ENCODE peak calls at places on chromosomes 1 and 21, in six cellular contexts. X is mucosa of descending colon, I is heart left ventricle, N is kidney, V is OCI-LY7, J is pancreas. K is an unnamed sample.
A peak's percentile ranks its signal among the peaks of the same experiment; 100 is the strongest.

GRCh38 chr1:2783069-2783434 is 18.4 kb downstream of the TTC34 start:
- DNase-seq in N (peak; percentile 49), V (no peak), J (no peak), X (no peak), I (peak; percentile 2), K (no peak)

GRCh38 chr1:206484901-206485300 is 14.6 kb downstream of the IKBKE start:
- DNase-seq in J (no peak), I (no peak), V (no peak), N (no peak), X (no peak), K (no peak)

GRCh38 chr1:168654198-168654910 is 74.7 kb downstream of the DPT start:
- DNase-seq in X (no peak), J (no peak), N (no peak), V (no peak), I (no peak), K (no peak)

GRCh38 chr1:31120783-31121180 is 55.3 kb upstream of the PUM1 start:
- DNase-seq in V (no peak), X (no peak), N (no peak), J (no peak), I (no peak), K (no peak)

GRCh38 chr1:201221201-201221846 is 30.7 kb downstream of the IGFN1 start:
- DNase-seq in I (no peak), V (no peak), J (peak; percentile 43), X (no peak), N (peak; percentile 64), K (peak; percentile 9)

GRCh38 chr1:201552941-201553341 is 14.0 kb downstream of the NAV1 start:
- DNase-seq in X (no peak), J (no peak), V (no peak), N (no peak), I (no peak), K (no peak)

GRCh38 chr21:40809673-40810072 is 37.3 kb downstream of the DSCAM start:
- DNase-seq in J (no peak), V (no peak), X (no peak), N (no peak), I (no peak), K (no peak)

GRCh38 chr1:19006000-19006399 is 49.5 kb upstream of the IFFO2 start:
- DNase-seq in N (no peak), V (no peak), X (no peak), J (no peak), I (no peak), K (no peak)

GRCh38 chr1:242751941-242752340 is 227.4 kb upstream of the PLD5 start:
- DNase-seq in X (no peak), V (no peak), J (no peak), I (no peak), N (no peak), K (no peak)

GRCh38 chr1:9655127-9655723 is 3.7 kb downstream of the PIK3CD start:
- DNase-seq in N (no peak), V (peak; percentile 49), J (no peak), I (no peak), X (no peak), K (peak; percentile 48)

GRCh38 chr21:39063517-39063916 is 119.7 kb downstream of the PSMG1 start:
- DNase-seq in X (no peak), J (no peak), N (no peak), I (no peak), V (no peak), K (no peak)

GRCh38 chr1:180181048-180181447 is 26.4 kb downstream of the QSOX1 start:
- DNase-seq in N (no peak), V (no peak), X (peak; percentile 61), I (no peak), J (peak; percentile 22), K (no peak)

GRCh38 chr21:42858957-42859890 is 20.1 kb downstream of the WDR4 start:
- DNase-seq in I (no peak), V (no peak), X (no peak), N (peak; percentile 55), J (no peak), K (no peak)

GRCh38 chr1:10665930-10666850 is 130.3 kb downstream of the CASZ1 start:
- DNase-seq in I (peak; percentile 89), V (no peak), J (peak; percentile 80), N (peak; percentile 94), X (no peak), K (no peak)

GRCh38 chr1:21774835-21775541 is 8.0 kb downstream of the USP48 start:
- DNase-seq in N (no peak), J (no peak), V (no peak), I (no peak), X (no peak), K (no peak)

GRCh38 chr21:15638856-15639549 is 90.8 kb upstream of the USP25 start:
- DNase-seq in X (peak; percentile 12), J (peak; percentile 57), V (no peak), N (no peak), I (no peak), K (no peak)

GRCh38 chr1:31760422-31760900 is 3.7 kb downstream of the ADGRB2 start:
- DNase-seq in N (no peak), I (no peak), X (no peak), J (no peak), V (peak; percentile 22), K (no peak)

GRCh38 chr1:159942700-159943640 is 2.4 kb downstream of the IGSF9 start:
- DNase-seq in N (no peak), V (no peak), J (no peak), I (no peak), X (no peak), K (no peak)

GRCh38 chr1:113255728-113256347 is 134.5 kb upstream of the MAGI3 start:
- DNase-seq in X (peak; percentile 84), J (no peak), V (no peak), I (no peak), N (no peak), K (no peak)

GRCh38 chr1:1763657-1764621 is 14.3 kb downstream of the NADK start:
- DNase-seq in J (no peak), I (peak; percentile 61), V (no peak), X (no peak), N (peak; percentile 77), K (no peak)

GRCh38 chr1:1768249-1768992 is 9.8 kb downstream of the NADK start:
- DNase-seq in V (no peak), J (no peak), I (no peak), X (no peak), N (peak; percentile 23), K (no peak)

GRCh38 chr1:1760715-1761114 is 17.6 kb downstream of the NADK start:
- DNase-seq in N (no peak), J (no peak), I (no peak), X (no peak), V (peak; percentile 61), K (no peak)

GRCh38 chr1:1761504-1762376 is 16.5 kb downstream of the NADK start:
- DNase-seq in X (no peak), V (no peak), J (no peak), I (no peak), N (peak; percentile 45), K (no peak)

GRCh38 chr1:1764876-1765478 is 13.3 kb downstream of the NADK start:
- DNase-seq in V (no peak), X (no peak), I (no peak), N (peak; percentile 37), J (no peak), K (no peak)
- H3K36me3 ChIP-seq in V (peaks cover 95% of the 10 kb centered on the region), X (no peaks in the 10 kb centered on the region), I (peaks cover 67% of the 10 kb centered on the region), N (peaks cover 9% of the 10 kb centered on the region), J (peaks cover 5% of the 10 kb centered on the region), K (peaks cover 35% of the 10 kb centered on the region)

DNA sequence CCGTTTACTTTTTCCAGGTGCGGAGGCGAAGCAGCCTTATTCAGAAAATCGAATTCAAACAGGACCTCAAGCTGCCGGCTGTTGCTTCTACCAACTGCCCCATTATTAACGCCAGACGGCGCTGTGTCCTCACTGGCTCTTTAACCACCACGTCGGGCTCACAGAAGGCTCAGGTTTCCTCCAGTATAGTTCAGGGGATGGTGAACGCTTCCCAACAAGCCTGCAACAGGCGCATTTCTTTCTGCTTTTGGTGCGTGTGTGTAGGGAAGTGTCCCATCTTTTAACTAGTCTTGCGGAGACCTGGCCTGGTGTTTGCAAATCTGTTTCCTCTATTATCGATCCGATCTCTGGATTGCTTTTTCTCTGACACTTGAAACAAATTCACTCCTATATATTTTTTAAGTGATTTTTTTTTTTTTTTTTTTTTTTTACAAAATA is 791 bp upstream of the STUM start:
- DNase-seq in N (peak; percentile 85), V (peak; percentile 86), X (peak; percentile 90), J (peak; percentile 83), I (peak; percentile 87), K (peak; percentile 34)
- TF ChIP-seq CTCF in N (peak; percentile 91), V (peak; percentile 96), X (peak; percentile 55), J (peak; percentile 77), I (peak; percentile 87), K (peak; percentile 62)

GRCh38 chr1:224431726-224432125 is 2.9 kb downstream of the WDR26 start:
- DNase-seq in J (no peak), X (no peak), I (no peak), N (no peak), V (no peak), K (no peak)
- H3K4me1 ChIP-seq in J (peaks cover 49% of the 10 kb centered on the region), X (peaks cover 16% of the 10 kb centered on the region), I (peaks cover 55% of the 10 kb centered on the region), N (peaks cover 16% of the 10 kb centered on the region), V (peaks cover 46% of the 10 kb centered on the region), K (peaks cover 57% of the 10 kb centered on the region)

DNA sequence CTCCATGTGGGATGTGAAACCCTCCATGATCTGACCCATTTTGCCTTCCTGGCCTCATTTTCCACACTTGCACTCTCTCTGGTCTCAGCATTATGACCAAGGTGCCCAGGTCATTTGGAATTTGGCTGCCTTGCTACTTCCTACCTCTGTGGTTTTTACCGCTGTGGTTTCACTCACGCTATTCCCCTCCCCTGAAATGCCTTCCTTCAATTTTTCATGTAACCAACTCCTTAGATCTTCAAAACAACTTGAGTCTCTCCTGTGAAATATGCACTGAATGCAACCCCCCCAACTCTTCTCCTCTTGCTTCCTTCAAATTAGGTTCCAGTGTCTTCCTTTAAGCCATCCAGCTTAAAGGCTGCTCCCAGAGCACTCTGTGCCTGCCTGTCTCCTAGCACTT is 50.1 kb downstream of the PHC2 start:
- DNase-seq in J (no peak), V (no peak), I (no peak), N (no peak), X (no peak), K (no peak)
- H3K36me3 ChIP-seq in J (no peaks in the 10 kb centered on the region), V (no peaks in the 10 kb centered on the region), I (no peaks in the 10 kb centered on the region), N (no peaks in the 10 kb centered on the region), X (no peaks in the 10 kb centered on the region), K (no peaks in the 10 kb centered on the region)

K was measured in CD8-positive, alpha-beta T cell.